ENCODE peak calls at places on chromosomes 5 and 9, in five cellular contexts. H is uterus, A is heart right ventricle, O is body of pancreas, Z is H9. E is an unnamed sample.

GRCh38 chr5:6712582-6713273 is 504 bp upstream of the TENT4A start:
- DNase-seq in Z (peak), A (peak), H (peak), O (peak), E (peak)

GRCh38 chr5:166991586-166991985 is 1299.9 kb upstream of the WWC1 start:
- DNase-seq in O (no peak), Z (no peak), H (no peak), A (no peak), E (no peak)

GRCh38 chr9:70034292-70034711 is 9.3 kb upstream of the MAMDC2 start:
- DNase-seq in Z (no peak), A (no peak), O (no peak), H (no peak), E (no peak)

GRCh38 chr5:38783011-38783551 is 62.7 kb upstream of the OSMR start:
- DNase-seq in A (peak), H (no peak), Z (no peak), O (no peak), E (no peak)

GRCh38 chr9:126671381-126671831 is 57.7 kb downstream of the LMX1B start:
- DNase-seq in H (no peak), O (no peak), Z (no peak), A (no peak), E (no peak)

GRCh38 chr9:128735373-128735772 is 11.4 kb upstream of the ZDHHC12 start:
- DNase-seq in Z (no peak), H (no peak), O (peak), A (peak), E (no peak)

GRCh38 chr9:133423216-133423615 is 1.0 kb downstream of the ADAMTS13 start:
- DNase-seq in O (no peak), Z (no peak), H (no peak), A (no peak), E (no peak)

GRCh38 chr5:134851307-134851923 is 5.6 kb downstream of the C5orf24 start:
- DNase-seq in O (no peak), A (no peak), H (no peak), Z (no peak), E (no peak)

GRCh38 chr5:56142233-56142619 is 90.9 kb downstream of the ANKRD55 start:
- DNase-seq in O (no peak), H (no peak), Z (no peak), A (no peak), E (no peak)

GRCh38 chr5:160480652-160481051 is 59.0 kb downstream of the PTTG1 start:
- DNase-seq in H (no peak), O (no peak), Z (no peak), A (no peak), E (no peak)

GRCh38 chr5:943201-943873 is 50.7 kb downstream of the TRIP13 start:
- DNase-seq in Z (no peak), H (no peak), O (no peak), A (no peak), E (no peak)

GRCh38 chr9:18269561-18269960 is 204.4 kb upstream of the ADAMTSL1 start:
- DNase-seq in O (no peak), H (no peak), Z (no peak), A (no peak), E (no peak)

GRCh38 chr9:134356496-134357470 is 30.5 kb downstream of the RXRA start:
- DNase-seq in O (peak), Z (no peak), A (no peak), H (peak), E (peak)

DNA sequence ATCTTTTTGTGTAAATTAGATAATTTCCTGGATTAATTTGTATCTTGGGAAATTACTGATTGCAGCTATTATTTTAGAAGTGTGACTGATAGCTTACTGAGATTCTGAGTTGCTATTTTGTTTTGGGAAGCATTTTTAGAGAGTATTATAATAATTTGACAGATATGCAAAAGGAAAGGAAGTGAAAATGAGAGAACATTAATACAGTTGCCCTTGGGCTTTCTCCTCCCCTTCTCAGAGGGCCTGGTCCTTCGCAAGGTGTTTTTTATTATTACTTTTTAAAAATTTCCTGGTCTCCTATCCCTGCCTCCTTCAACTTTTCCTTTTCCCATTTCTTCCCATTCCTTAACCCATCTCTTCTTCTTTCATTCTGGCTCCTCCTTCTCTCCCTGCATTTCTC is 32.6 kb downstream of the UBAP1 start:
- DNase-seq in Z (no peak), A (no peak), O (no peak), H (no peak), E (no peak)
- H3K27ac ChIP-seq in Z (no peak), A (no peak), O (no peak), H (no peak), E (no peak)

GRCh38 chr9:91361294-91362201 is at the start of gene AUH:
- DNase-seq in Z (peak), O (peak), A (peak), H (peak), E (peak)
- TF ChIP-seq CTCF in Z (no peak), O (peak), A (peak), H (peak), E (no peak)

GRCh38 chr9:12816656-12817101 is 41.9 kb downstream of the LURAP1L start:
- DNase-seq in H (no peak), Z (no peak), A (no peak), O (no peak), E (no peak)
- H3K27ac ChIP-seq in H (no peak), Z (no peak), A (no peak), O (peak), E (no peak)

DNA sequence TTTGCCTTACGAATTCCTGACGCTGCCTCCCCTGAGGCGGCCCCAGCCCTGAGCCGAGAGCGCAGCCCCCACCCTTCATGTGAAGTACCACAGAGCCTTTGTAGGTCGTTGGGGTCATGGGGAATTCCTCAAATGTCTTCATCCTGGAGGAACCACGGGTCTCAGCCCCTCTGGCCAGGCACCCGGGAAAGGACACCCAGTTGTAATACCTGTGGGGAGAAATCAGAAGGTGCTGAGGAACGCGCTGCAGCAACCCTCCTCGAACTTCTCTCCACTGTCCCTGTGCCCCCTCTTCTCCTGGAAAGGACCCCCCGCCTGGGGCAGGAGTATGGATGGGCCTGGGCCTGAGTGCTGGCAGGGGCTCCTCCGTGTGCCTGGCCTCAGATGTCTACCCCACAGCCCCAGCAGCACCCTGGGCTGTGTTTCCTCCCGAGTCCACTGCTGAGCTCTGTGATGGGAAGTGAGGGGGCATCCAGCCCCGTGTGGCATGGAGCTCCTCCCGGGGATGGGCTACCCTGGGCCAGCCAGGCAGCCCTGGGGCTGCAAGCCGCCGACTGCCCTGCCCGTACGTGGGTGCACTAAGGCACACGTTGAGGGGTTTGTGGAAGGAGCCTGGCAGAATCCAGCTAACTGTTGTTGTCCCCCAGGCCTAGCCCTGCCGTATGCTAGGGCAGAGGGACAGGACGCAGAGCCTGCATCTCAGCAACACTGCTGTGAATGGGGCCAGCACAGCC is 18.7 kb upstream of the SCGB3A1 start:
- DNase-seq in A (no peak), O (no peak), H (no peak), Z (no peak), E (no peak)
- TF ChIP-seq CTCF in A (no peak), O (no peak), H (no peak), Z (no peak), E (no peak)

E was measured in lung.